ENCODE peak calls at places on chromosomes 3 and 15, in six cellular contexts. F, M, Q, K, B and J are unnamed samples.

GRCh38 chr15:34436126-34436955 is 1.3 kb downstream of the GOLGA8A start:
- DNase-seq in F (no peak), M (no peak), Q (peak), K (no peak), B (no peak), J (no peak)

GRCh38 chr15:62118446-62118964 is 46.6 kb downstream of the C2CD4B start:
- DNase-seq in F (no peak), M (no peak), Q (no peak), K (no peak), B (no peak), J (no peak)

GRCh38 chr3:73848173-73848751 is 223.5 kb upstream of the PDZRN3 start:
- DNase-seq in F (peak), M (no peak), Q (no peak), K (peak), B (no peak), J (no peak)

GRCh38 chr3:177443469-177443868 is 246.2 kb upstream of the TBL1XR1 start:
- DNase-seq in F (peak), M (peak), Q (no peak), K (no peak), B (no peak), J (no peak)

GRCh38 chr3:72748659-72749058 is 99.6 kb downstream of the SHQ1 start:
- DNase-seq in F (no peak), M (no peak), Q (no peak), K (no peak), B (no peak), J (no peak)

GRCh38 chr3:4750306-4751056 is 228.8 kb upstream of the BHLHE40 start:
- DNase-seq in F (no peak), M (no peak), Q (no peak), K (no peak), B (no peak), J (no peak)

GRCh38 chr3:40829876-40830275 is 305.1 kb downstream of the ZNF621 start:
- DNase-seq in F (no peak), M (no peak), Q (no peak), K (peak), B (no peak), J (no peak)

GRCh38 chr3:136247436-136247835 is 2.7 kb upstream of the PCCB start:
- DNase-seq in F (no peak), M (no peak), Q (no peak), K (no peak), B (no peak), J (no peak)

GRCh38 chr3:187274977-187275338 is 16.6 kb downstream of the MASP1 start:
- DNase-seq in F (no peak), M (no peak), Q (no peak), K (no peak), B (no peak), J (no peak)

GRCh38 chr15:79078763-79079395 is 11.7 kb downstream of the RASGRF1 start:
- DNase-seq in F (no peak), M (no peak), Q (no peak), K (no peak), B (no peak), J (no peak)

GRCh38 chr3:184230603-184231528 is 1.5 kb downstream of the VWA5B2 start:
- DNase-seq in F (no peak), M (peak), Q (no peak), K (no peak), B (no peak), J (no peak)

GRCh38 chr3:138468886-138469285 is 34.5 kb downstream of the ESYT3 start:
- DNase-seq in F (no peak), M (no peak), Q (no peak), K (no peak), B (no peak), J (no peak)

GRCh38 chr3:22176911-22177310 is 425.9 kb upstream of the ZNF385D start:
- DNase-seq in F (no peak), M (no peak), Q (no peak), K (no peak), B (no peak), J (no peak)

GRCh38 chr3:111585214-111585613 is 9.9 kb downstream of the ZBED2 start:
- DNase-seq in F (no peak), M (peak), Q (no peak), K (peak), B (no peak), J (no peak)

GRCh38 chr3:112129925-112130637 is 3.0 kb downstream of the GCSAM start:
- DNase-seq in F (no peak), M (no peak), Q (no peak), K (no peak), B (no peak), J (no peak)

GRCh38 chr3:13598926-13599886 is 50.3 kb downstream of the FBLN2 start:
- DNase-seq in F (peak), M (no peak), Q (no peak), K (peak), B (no peak), J (no peak)

GRCh38 chr15:73930371-73930770 is 4.1 kb downstream of the LOXL1 start:
- DNase-seq in F (peak), M (no peak), Q (no peak), K (no peak), B (no peak), J (no peak)

GRCh38 chr3:5278666-5279065 is 91.2 kb downstream of the EDEM1 start:
- DNase-seq in F (no peak), M (no peak), Q (no peak), K (no peak), B (no peak), J (no peak)

GRCh38 chr3:84136425-84136824 is 822.4 kb upstream of the CADM2 start:
- DNase-seq in F (no peak), M (no peak), Q (no peak), K (peak), B (no peak), J (no peak)
- TF ChIP-seq CTCF in F (no peak), M (peak), Q (no peak), K (no peak), B (no peak), J (no peak)

DNA sequence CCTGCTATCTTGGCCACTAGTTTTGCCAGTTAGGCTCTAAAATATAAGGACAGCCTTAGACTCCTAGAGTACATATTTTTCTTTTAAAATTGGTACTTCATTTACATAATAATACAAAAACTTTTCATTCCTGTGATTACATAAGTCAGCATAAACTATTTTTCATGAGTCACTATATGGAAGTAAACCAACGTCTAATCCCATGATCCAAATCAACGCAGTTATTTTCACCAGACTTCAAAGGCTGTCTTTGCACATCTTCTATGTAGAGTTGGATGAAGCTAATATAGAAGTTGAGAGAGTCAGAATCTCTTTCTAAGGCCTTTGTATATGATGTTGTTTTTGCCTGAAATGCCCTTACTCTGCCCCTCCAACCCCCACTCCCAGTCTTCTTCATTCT is 7.6 kb upstream of the MFSD1 start:
- DNase-seq in F (no peak), M (no peak), Q (no peak), K (no peak), B (no peak), J (no peak)
- TF ChIP-seq CTCF in F (no peak), M (no peak), Q (no peak), K (no peak), B (no peak), J (no peak)

GRCh38 chr15:98873441-98874218 is 134.0 kb downstream of the PGPEP1L start:
- DNase-seq in F (peak), M (no peak), Q (no peak), K (peak), B (no peak), J (no peak)
- TF ChIP-seq CTCF in F (peak), M (no peak), Q (no peak), K (peak), B (no peak), J (no peak)

GRCh38 chr3:151425640-151426336 is 35.1 kb downstream of the IGSF10 start:
- DNase-seq in F (no peak), M (no peak), Q (peak), K (no peak), B (no peak), J (no peak)

GRCh38 chr3:151423091-151423490 is 37.8 kb downstream of the IGSF10 start:
- DNase-seq in F (no peak), M (no peak), Q (no peak), K (no peak), B (no peak), J (no peak)

GRCh38 chr3:151421956-151422355 is 37.4 kb upstream of the P2RY12 start:
- DNase-seq in F (no peak), M (no peak), Q (no peak), K (no peak), B (no peak), J (no peak)

GRCh38 chr3:151428386-151428785 is 32.5 kb downstream of the IGSF10 start:
- DNase-seq in F (no peak), M (no peak), Q (no peak), K (no peak), B (no peak), J (no peak)

DNA sequence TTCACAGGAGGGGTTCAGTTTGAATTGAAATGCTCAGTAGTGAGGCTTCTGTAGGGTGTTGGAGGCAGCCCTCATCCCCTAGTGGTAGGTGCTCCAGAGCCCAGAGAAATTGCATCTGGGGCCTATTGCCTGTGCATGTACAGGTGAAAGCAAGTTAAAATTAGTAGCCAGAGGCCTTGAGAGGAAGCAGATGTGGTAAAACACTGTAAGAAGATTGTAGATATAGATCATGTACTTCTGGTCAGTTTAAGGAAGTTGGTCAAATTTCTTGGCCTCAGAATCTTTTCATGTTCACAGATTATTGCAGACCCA is 34.6 kb downstream of the IGSF10 start:
- DNase-seq in F (no peak), M (peak), Q (peak), K (no peak), B (no peak), J (no peak)
- TF ChIP-seq CTCF in F (peak), M (peak), Q (no peak), K (no peak), B (no peak), J (no peak)

GRCh38 chr3:89108154-89108553 is 733 bp downstream of the EPHA3 start:
- DNase-seq in F (no peak), M (no peak), Q (no peak), K (no peak), B (no peak), J (no peak)
- TF ChIP-seq CTCF in F (no peak), M (no peak), Q (no peak), K (no peak), B (no peak), J (no peak)

GRCh38 chr3:66823532-66823931 is 174.6 kb upstream of the KBTBD8 start:
- DNase-seq in F (no peak), M (no peak), Q (no peak), K (no peak), B (no peak), J (no peak)

GRCh38 chr3:66819993-66820501 is 178.1 kb upstream of the KBTBD8 start:
- DNase-seq in F (no peak), M (no peak), Q (no peak), K (no peak), B (no peak), J (no peak)

GRCh38 chr3:66823010-66823399 is 175.1 kb upstream of the KBTBD8 start:
- DNase-seq in F (peak), M (no peak), Q (no peak), K (no peak), B (no peak), J (no peak)

GRCh38 chr3:66824450-66824849 is 173.7 kb upstream of the KBTBD8 start:
- DNase-seq in F (no peak), M (no peak), Q (no peak), K (no peak), B (no peak), J (no peak)

DNA sequence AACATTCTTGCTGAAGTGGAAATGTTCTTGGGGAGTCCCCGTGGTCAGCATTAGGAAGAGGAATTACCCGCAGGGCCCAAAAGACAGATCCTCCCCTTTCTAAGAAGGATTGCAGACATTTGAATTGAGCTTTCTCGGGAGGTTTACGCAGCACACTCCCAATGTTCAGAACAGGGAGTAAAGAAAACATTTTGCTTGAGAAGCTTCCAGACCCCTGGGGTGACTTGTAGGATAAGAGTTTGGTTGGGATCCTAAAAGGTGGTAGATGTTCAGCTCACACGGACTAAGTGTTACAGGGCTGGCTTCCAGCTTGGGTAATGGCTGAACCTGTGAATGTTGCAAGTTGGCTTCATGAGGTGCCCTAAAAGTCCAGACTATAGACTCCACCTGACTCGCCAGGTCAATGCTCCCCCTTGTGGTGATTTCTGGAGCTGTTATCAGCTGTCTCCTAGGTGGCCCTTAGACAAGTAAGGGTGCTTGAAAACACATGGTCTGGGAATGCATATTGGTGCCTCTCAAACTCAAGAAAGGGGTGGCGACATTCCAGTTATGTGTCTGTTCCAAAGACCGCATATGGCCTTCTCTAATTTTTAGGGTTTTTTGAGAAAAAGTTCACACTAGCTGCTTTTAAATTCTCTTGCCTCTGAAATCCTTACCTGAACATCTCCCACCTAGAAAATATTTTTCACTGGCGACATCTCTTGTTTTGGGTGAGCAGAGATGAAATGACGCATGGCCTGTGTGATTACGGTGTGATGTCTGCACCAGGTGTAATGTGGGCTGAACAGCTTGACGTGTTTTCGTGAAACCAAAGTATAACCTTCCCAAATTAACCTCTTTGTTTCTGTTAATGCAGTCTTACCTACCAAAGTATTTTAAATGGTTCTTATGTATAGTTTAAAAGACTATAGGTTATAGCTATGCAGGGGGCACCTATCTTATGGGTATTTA is 175.8 kb upstream of the KBTBD8 start:
- DNase-seq in F (peak), M (peak), Q (peak), K (peak), B (peak), J (peak)
- TF ChIP-seq CTCF in F (peak), M (peak), Q (peak), K (peak), B (peak), J (peak)

DNA sequence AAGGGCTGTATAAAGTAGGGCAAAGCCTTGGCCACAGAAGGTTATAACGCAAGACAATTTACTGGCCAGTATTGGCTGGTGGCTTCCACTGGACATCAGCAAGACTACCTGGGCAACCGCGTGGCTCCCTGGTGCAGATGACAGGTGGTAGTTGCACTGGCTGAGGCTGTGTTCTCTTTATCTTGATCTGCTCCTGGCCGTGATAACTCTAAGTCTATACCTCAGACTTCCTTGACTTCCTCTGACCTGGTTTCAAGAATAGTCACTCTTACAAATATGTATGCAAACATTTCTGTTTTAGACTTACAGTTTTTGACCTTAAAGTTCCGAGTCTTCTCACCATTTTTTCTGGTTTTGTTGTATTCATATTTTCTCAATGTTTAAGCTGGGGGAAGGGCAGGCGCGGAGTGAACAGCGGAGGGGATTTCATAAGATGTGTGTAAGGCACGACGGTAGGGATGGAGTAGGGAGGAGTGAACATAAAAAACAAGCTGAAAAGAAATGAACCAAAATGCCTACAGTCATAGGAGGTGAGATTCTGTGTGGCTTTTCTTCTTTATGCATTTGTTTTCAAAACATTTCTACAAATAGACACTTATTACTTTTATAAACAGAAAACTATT is 15.2 kb upstream of the TMEM212 start:
- DNase-seq in F (no peak), M (no peak), Q (no peak), K (no peak), B (no peak), J (no peak)
- TF ChIP-seq CTCF in F (no peak), M (no peak), Q (no peak), K (no peak), B (no peak), J (no peak)

GRCh38 chr15:40054056-40054745 is 15.2 kb upstream of the SRP14 start:
- DNase-seq in F (no peak), M (no peak), Q (no peak), K (no peak), B (peak), J (no peak)
- TF ChIP-seq CTCF in F (no peak), M (no peak), Q (no peak), K (no peak), B (no peak), J (no peak)

DNA sequence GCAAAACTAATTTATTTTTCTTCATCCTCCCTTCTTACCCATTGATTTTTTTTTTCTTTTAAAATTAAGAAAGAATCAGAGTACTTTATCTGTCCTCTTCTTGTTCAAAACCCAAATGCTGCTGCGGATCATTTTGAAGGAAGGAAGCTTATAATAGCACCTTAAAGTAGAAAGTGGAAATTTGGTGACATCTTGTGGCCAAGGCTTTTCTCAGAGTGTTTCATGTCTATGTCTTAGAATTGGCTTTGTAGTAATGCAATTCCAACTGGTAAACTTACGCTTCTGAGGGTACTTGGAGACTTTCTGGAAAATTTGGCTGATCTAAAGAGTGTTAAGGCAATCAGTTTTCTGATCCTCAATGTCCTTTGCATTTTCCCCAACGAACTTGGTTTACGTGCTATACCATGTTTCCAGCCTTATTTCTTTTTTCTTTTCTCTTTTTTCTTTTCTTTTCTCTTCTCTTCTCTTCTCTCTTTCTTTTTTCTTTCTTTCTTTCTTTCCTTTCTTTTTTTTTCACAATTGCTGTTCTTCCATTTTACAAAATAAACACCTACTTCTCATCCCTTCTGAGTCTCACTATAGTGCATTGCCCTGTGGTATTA is 30.7 kb downstream of the C3orf38 start:
- DNase-seq in F (peak), M (peak), Q (peak), K (peak), B (no peak), J (no peak)
- TF ChIP-seq CTCF in F (peak), M (peak), Q (peak), K (peak), B (peak), J (peak)

GRCh38 chr3:9251055-9251786 is 1.8 kb upstream of the SRGAP3 start:
- DNase-seq in F (no peak), M (no peak), Q (no peak), K (no peak), B (no peak), J (no peak)
- TF ChIP-seq CTCF in F (no peak), M (no peak), Q (no peak), K (no peak), B (no peak), J (no peak)